ENCODE peak calls at places on chromosomes 2 and 18, in seven cellular contexts. Y is fibroblast of mammary gland, I is omental fat pad, W is body of pancreas, Z is tibial artery, E is heart left ventricle, B is choroid plexus epithelial cell. V is an unnamed sample.

GRCh38 chr2:24813645-24814257 is 20.5 kb downstream of the CENPO start:
- DNase-seq in B (no peak), E (no peak), Y (no peak), I (no peak), Z (no peak), W (no peak), V (no peak)

GRCh38 chr2:3585239-3586109 is 9.4 kb upstream of the COLEC11 start:
- DNase-seq in I (no peak), E (peak), W (peak), Z (peak), Y (peak), B (peak), V (peak)

GRCh38 chr2:18829976-18830375 is 240.6 kb upstream of the NT5C1B start:
- DNase-seq in Y (peak), W (no peak), I (no peak), Z (no peak), E (no peak), B (peak), V (no peak)

GRCh38 chr18:9557250-9557943 is 57.0 kb downstream of the PPP4R1 start:
- DNase-seq in B (no peak), Z (no peak), E (no peak), W (no peak), I (no peak), Y (no peak), V (no peak)

GRCh38 chr2:219280682-219281081 is 1.5 kb downstream of the DNAJB2 start:
- DNase-seq in W (no peak), Z (no peak), I (no peak), B (no peak), E (no peak), Y (no peak), V (no peak)

GRCh38 chr2:186523781-186524180 is 37.7 kb downstream of the ZC3H15 start:
- DNase-seq in E (no peak), Y (peak), I (no peak), Z (no peak), W (no peak), B (no peak), V (no peak)

GRCh38 chr2:2763351-2763997 is 432.4 kb upstream of the MYT1L start:
- DNase-seq in I (no peak), B (no peak), Y (no peak), E (no peak), W (no peak), Z (no peak), V (no peak)

GRCh38 chr2:220499281-220499680 is 871.9 kb downstream of the SLC4A3 start:
- DNase-seq in Y (peak), E (no peak), W (no peak), B (peak), Z (no peak), I (peak), V (peak)

GRCh38 chr2:18578033-18578432 is 11.3 kb downstream of the NT5C1B start:
- DNase-seq in Z (no peak), Y (no peak), B (no peak), W (no peak), E (no peak), I (no peak), V (peak)

GRCh38 chr2:14941151-14941631 is 308.7 kb downstream of the LRATD1 start:
- DNase-seq in W (peak), Z (no peak), E (peak), B (no peak), I (no peak), Y (peak), V (no peak)

GRCh38 chr2:218834685-218835084 is 3.1 kb upstream of the PRKAG3 start:
- DNase-seq in Y (no peak), E (no peak), Z (peak), W (no peak), B (peak), I (no peak), V (no peak)

GRCh38 chr2:156394033-156394741 is 42.0 kb upstream of the GPD2 start:
- DNase-seq in W (no peak), B (no peak), E (no peak), Z (no peak), I (no peak), Y (no peak), V (no peak)
- TF ChIP-seq CTCF in W (no peak), B (no peak), E (no peak), Z (no peak), I (no peak), Y (no peak), V (no peak)

GRCh38 chr2:105843797-105844374 is 99.2 kb downstream of the NCK2 start:
- DNase-seq in B (no peak), Y (no peak), W (no peak), Z (no peak), I (no peak), E (no peak), V (no peak)
- TF ChIP-seq CTCF in B (no peak), Y (no peak), W (no peak), Z (no peak), I (no peak), E (no peak), V (no peak)

GRCh38 chr2:10410001-10410671 is 38.0 kb downstream of the ODC1 start:
- DNase-seq in Z (no peak), I (no peak), Y (no peak), E (no peak), B (no peak), W (no peak), V (no peak)

GRCh38 chr2:10407841-10408648 is 40.1 kb downstream of the ODC1 start:
- DNase-seq in Z (peak), B (peak), W (peak), E (no peak), Y (peak), I (peak), V (peak)

GRCh38 chr2:10407432-10407831 is 40.7 kb downstream of the ODC1 start:
- DNase-seq in Y (no peak), B (no peak), W (no peak), I (no peak), Z (no peak), E (no peak), V (no peak)

GRCh38 chr2:10410716-10411437 is 37.2 kb downstream of the ODC1 start:
- DNase-seq in B (peak), Y (no peak), E (no peak), Z (no peak), W (peak), I (no peak), V (no peak)

DNA sequence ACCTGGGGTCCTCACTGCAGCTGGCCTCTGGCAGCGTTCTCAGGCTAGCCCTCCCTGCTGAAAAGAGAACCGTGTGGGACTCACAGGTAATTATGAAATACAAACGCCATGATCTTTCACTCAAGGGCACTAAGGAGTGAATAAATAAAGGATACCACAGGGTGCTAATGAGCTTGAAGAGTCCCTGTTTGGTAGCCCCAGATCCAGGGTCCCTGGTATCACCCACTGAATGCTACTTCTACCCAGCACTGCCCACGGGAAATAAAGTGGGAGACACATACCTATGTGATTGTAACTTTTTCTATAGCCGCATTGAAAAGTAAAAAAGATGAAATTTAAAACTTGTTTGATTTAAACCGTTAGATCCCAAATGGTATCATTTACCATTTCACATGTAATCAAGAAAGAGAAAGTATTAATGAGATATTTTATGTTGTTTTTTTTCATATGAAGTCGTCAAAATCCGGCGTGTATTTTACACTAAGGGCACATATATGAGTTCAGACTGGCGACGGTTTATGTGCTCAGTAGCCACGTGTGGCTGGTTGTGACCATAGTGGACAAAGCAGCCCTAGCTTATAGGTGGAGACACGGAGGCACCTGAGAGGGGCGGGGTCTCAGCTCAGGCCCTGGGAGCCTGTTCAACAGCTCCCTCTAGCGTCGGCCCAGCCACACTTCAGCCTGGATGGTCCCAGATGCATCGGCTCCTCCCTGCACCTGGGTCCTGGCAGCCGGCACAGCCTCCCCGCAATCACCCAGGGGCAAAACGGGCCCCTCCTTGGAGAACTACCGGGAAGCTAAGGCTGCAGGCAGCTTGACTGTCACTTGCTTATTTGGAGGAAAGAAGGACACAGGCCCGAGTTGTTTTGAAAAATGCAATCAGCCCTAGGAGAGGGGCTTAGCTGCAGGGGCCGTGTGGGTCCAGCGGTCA is 39.2 kb downstream of the ODC1 start:
- DNase-seq in W (peak), B (peak), Y (peak), I (no peak), E (peak), Z (peak), V (peak)
- TF ChIP-seq CTCF in W (peak), B (peak), Y (peak), I (peak), E (peak), Z (peak), V (peak)

GRCh38 chr2:120586507-120587283 is 149.0 kb upstream of the GLI2 start:
- DNase-seq in W (peak), E (no peak), Y (no peak), I (no peak), B (no peak), Z (no peak), V (no peak)
- TF ChIP-seq CTCF in W (no peak), E (no peak), Y (no peak), I (no peak), B (no peak), Z (no peak), V (no peak)

DNA sequence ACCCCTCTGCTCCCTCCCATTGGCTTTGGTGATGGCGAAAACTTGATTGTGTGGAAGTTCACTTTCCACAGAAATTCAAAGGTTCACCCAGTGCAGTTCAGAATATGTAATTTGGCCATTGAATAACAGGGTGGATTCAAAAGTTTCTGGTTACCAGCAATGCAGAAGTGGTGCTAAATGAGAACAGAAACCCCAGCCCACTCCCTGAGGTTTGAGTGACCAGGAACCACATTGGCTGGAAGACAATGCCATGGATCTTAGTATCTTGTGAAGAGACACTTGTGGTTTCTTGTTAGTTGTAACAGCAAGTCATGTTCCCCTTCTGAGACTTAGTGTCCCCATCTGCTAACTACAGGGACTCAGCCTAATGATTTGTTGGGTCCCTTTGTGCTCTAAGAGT is 49.8 kb downstream of the QPCT start:
- DNase-seq in Z (no peak), W (no peak), Y (no peak), I (no peak), B (no peak), E (no peak), V (no peak)
- TF ChIP-seq CTCF in Z (no peak), W (no peak), Y (no peak), I (no peak), B (no peak), E (no peak), V (no peak)